ENCODE peak calls at places on chromosome 3, in eight cellular contexts. One of them, this sample, is unnamed.

GRCh38 chr3:170534232-170534631 is 51.6 kb downstream of the SLC7A14 start:
- DNase-seq in foreskin fibroblast: no peak
- DNase-seq in HFF-Myc: no peak
- DNase-seq in astrocyte of the spinal cord: no peak
- DNase-seq in ovary: no peak
- DNase-seq in endothelial cell: no peak
- DNase-seq in SK-N-SH: no peak
- DNase-seq in fibroblast of mammary gland: peak
- DNase-seq in this sample: no peak

GRCh38 chr3:197380786-197381185 is 82.4 kb upstream of the DLG1 start:
- DNase-seq in foreskin fibroblast: no peak
- DNase-seq in HFF-Myc: no peak
- DNase-seq in astrocyte of the spinal cord: peak
- DNase-seq in ovary: no peak
- DNase-seq in endothelial cell: no peak
- DNase-seq in SK-N-SH: peak
- DNase-seq in fibroblast of mammary gland: no peak
- DNase-seq in this sample: no peak

GRCh38 chr3:45024601-45025262 is 1.4 kb upstream of the CLEC3B start:
- DNase-seq in foreskin fibroblast: no peak
- DNase-seq in HFF-Myc: no peak
- DNase-seq in astrocyte of the spinal cord: peak
- DNase-seq in ovary: no peak
- DNase-seq in endothelial cell: no peak
- DNase-seq in SK-N-SH: no peak
- DNase-seq in fibroblast of mammary gland: no peak
- DNase-seq in this sample: no peak

GRCh38 chr3:112083239-112083638 is 3.0 kb upstream of the C3orf52 start:
- DNase-seq in foreskin fibroblast: no peak
- DNase-seq in HFF-Myc: no peak
- DNase-seq in astrocyte of the spinal cord: no peak
- DNase-seq in ovary: no peak
- DNase-seq in endothelial cell: no peak
- DNase-seq in SK-N-SH: no peak
- DNase-seq in fibroblast of mammary gland: no peak
- DNase-seq in this sample: no peak

GRCh38 chr3:188244395-188244861 is 90.5 kb downstream of the LPP start:
- DNase-seq in foreskin fibroblast: no peak
- DNase-seq in HFF-Myc: no peak
- DNase-seq in astrocyte of the spinal cord: peak
- DNase-seq in ovary: no peak
- DNase-seq in endothelial cell: no peak
- DNase-seq in SK-N-SH: no peak
- DNase-seq in fibroblast of mammary gland: peak
- DNase-seq in this sample: peak

GRCh38 chr3:59401924-59402323 is 352.1 kb upstream of the CFAP20DC start:
- DNase-seq in foreskin fibroblast: no peak
- DNase-seq in HFF-Myc: no peak
- DNase-seq in astrocyte of the spinal cord: no peak
- DNase-seq in ovary: no peak
- DNase-seq in endothelial cell: no peak
- DNase-seq in SK-N-SH: no peak
- DNase-seq in fibroblast of mammary gland: no peak
- DNase-seq in this sample: no peak

GRCh38 chr3:57179580-57180410 is 14.6 kb upstream of the IL17RD start:
- DNase-seq in foreskin fibroblast: no peak
- DNase-seq in HFF-Myc: no peak
- DNase-seq in astrocyte of the spinal cord: no peak
- DNase-seq in ovary: no peak
- DNase-seq in endothelial cell: no peak
- DNase-seq in SK-N-SH: peak
- DNase-seq in fibroblast of mammary gland: peak
- DNase-seq in this sample: peak

GRCh38 chr3:139533781-139534443 is 5.6 kb downstream of the RBP1 start:
- DNase-seq in foreskin fibroblast: no peak
- DNase-seq in HFF-Myc: no peak
- DNase-seq in astrocyte of the spinal cord: peak
- DNase-seq in ovary: peak
- DNase-seq in endothelial cell: no peak
- DNase-seq in SK-N-SH: peak
- DNase-seq in fibroblast of mammary gland: peak
- DNase-seq in this sample: no peak

GRCh38 chr3:66475386-66476020 is 25.3 kb downstream of the LRIG1 start:
- DNase-seq in foreskin fibroblast: no peak
- DNase-seq in HFF-Myc: no peak
- DNase-seq in astrocyte of the spinal cord: no peak
- DNase-seq in ovary: no peak
- DNase-seq in endothelial cell: no peak
- DNase-seq in SK-N-SH: no peak
- DNase-seq in fibroblast of mammary gland: no peak
- DNase-seq in this sample: no peak

GRCh38 chr3:156448300-156448699 is 106.6 kb downstream of the SSR3 start:
- DNase-seq in foreskin fibroblast: no peak
- DNase-seq in HFF-Myc: no peak
- DNase-seq in astrocyte of the spinal cord: peak
- DNase-seq in ovary: no peak
- DNase-seq in endothelial cell: peak
- DNase-seq in SK-N-SH: no peak
- DNase-seq in fibroblast of mammary gland: peak
- DNase-seq in this sample: no peak

GRCh38 chr3:61954097-61954528 is 392.7 kb downstream of the PTPRG start:
- DNase-seq in foreskin fibroblast: peak
- DNase-seq in HFF-Myc: no peak
- DNase-seq in astrocyte of the spinal cord: peak
- DNase-seq in ovary: no peak
- DNase-seq in endothelial cell: no peak
- DNase-seq in SK-N-SH: no peak
- DNase-seq in fibroblast of mammary gland: peak
- DNase-seq in this sample: peak

GRCh38 chr3:34065901-34066300 is 267.5 kb downstream of the PDCD6IP start:
- DNase-seq in foreskin fibroblast: no peak
- DNase-seq in HFF-Myc: no peak
- DNase-seq in astrocyte of the spinal cord: no peak
- DNase-seq in ovary: no peak
- DNase-seq in endothelial cell: no peak
- DNase-seq in SK-N-SH: no peak
- DNase-seq in fibroblast of mammary gland: no peak
- DNase-seq in this sample: no peak

GRCh38 chr3:9064853-9065252 is 101.6 kb upstream of the RAD18 start:
- DNase-seq in foreskin fibroblast: no peak
- DNase-seq in HFF-Myc: no peak
- DNase-seq in astrocyte of the spinal cord: no peak
- DNase-seq in ovary: no peak
- DNase-seq in endothelial cell: peak
- DNase-seq in SK-N-SH: no peak
- DNase-seq in fibroblast of mammary gland: peak
- DNase-seq in this sample: no peak

GRCh38 chr3:106068386-106068785 is 199.6 kb upstream of the CBLB start:
- DNase-seq in foreskin fibroblast: no peak
- DNase-seq in HFF-Myc: no peak
- DNase-seq in astrocyte of the spinal cord: peak
- DNase-seq in ovary: no peak
- DNase-seq in endothelial cell: no peak
- DNase-seq in SK-N-SH: no peak
- DNase-seq in fibroblast of mammary gland: no peak
- DNase-seq in this sample: no peak

GRCh38 chr3:186060222-186060621 is 48.7 kb downstream of the ETV5 start:
- DNase-seq in foreskin fibroblast: no peak
- DNase-seq in HFF-Myc: no peak
- DNase-seq in astrocyte of the spinal cord: no peak
- DNase-seq in ovary: no peak
- DNase-seq in endothelial cell: no peak
- DNase-seq in SK-N-SH: no peak
- DNase-seq in fibroblast of mammary gland: no peak
- DNase-seq in this sample: no peak

GRCh38 chr3:51955175-51955892 is at the start of gene GPR62:
- DNase-seq in foreskin fibroblast: no peak
- DNase-seq in HFF-Myc: no peak
- DNase-seq in astrocyte of the spinal cord: no peak
- DNase-seq in ovary: peak
- DNase-seq in endothelial cell: no peak
- DNase-seq in SK-N-SH: no peak
- DNase-seq in fibroblast of mammary gland: no peak
- DNase-seq in this sample: no peak

GRCh38 chr3:50454671-50455070 is 48.8 kb downstream of the CACNA2D2 start:
- DNase-seq in foreskin fibroblast: no peak
- DNase-seq in HFF-Myc: no peak
- DNase-seq in astrocyte of the spinal cord: no peak
- DNase-seq in ovary: no peak
- DNase-seq in endothelial cell: no peak
- DNase-seq in SK-N-SH: peak
- DNase-seq in fibroblast of mammary gland: no peak
- DNase-seq in this sample: no peak

GRCh38 chr3:38843898-38844297 is 27.9 kb upstream of the SCN10A start:
- DNase-seq in foreskin fibroblast: peak
- DNase-seq in HFF-Myc: peak
- DNase-seq in astrocyte of the spinal cord: peak
- DNase-seq in ovary: no peak
- DNase-seq in endothelial cell: peak
- DNase-seq in SK-N-SH: peak
- DNase-seq in fibroblast of mammary gland: peak
- DNase-seq in this sample: peak

GRCh38 chr3:188827593-188827992 is 344.2 kb upstream of the TPRG1 start:
- DNase-seq in foreskin fibroblast: no peak
- DNase-seq in HFF-Myc: no peak
- DNase-seq in astrocyte of the spinal cord: peak
- DNase-seq in ovary: no peak
- DNase-seq in endothelial cell: no peak
- DNase-seq in SK-N-SH: no peak
- DNase-seq in fibroblast of mammary gland: peak
- DNase-seq in this sample: no peak

GRCh38 chr3:86814918-86815655 is 175.9 kb downstream of the VGLL3 start:
- DNase-seq in foreskin fibroblast: no peak
- DNase-seq in HFF-Myc: no peak
- DNase-seq in astrocyte of the spinal cord: peak
- DNase-seq in ovary: no peak
- DNase-seq in endothelial cell: no peak
- DNase-seq in SK-N-SH: no peak
- DNase-seq in fibroblast of mammary gland: no peak
- DNase-seq in this sample: peak

GRCh38 chr3:141345951-141346817 is 22.1 kb upstream of the ZBTB38 start:
- DNase-seq in foreskin fibroblast: no peak
- DNase-seq in HFF-Myc: no peak
- DNase-seq in astrocyte of the spinal cord: no peak
- DNase-seq in ovary: no peak
- DNase-seq in endothelial cell: no peak
- DNase-seq in SK-N-SH: no peak
- DNase-seq in fibroblast of mammary gland: no peak
- DNase-seq in this sample: no peak

GRCh38 chr3:103075282-103075681 is 640.5 kb downstream of the ZPLD1 start:
- DNase-seq in foreskin fibroblast: no peak
- DNase-seq in HFF-Myc: no peak
- DNase-seq in astrocyte of the spinal cord: no peak
- DNase-seq in ovary: no peak
- DNase-seq in endothelial cell: no peak
- DNase-seq in SK-N-SH: no peak
- DNase-seq in fibroblast of mammary gland: no peak
- DNase-seq in this sample: no peak

GRCh38 chr3:186021673-186022362 is 84.0 kb upstream of the TRA2B start:
- DNase-seq in foreskin fibroblast: peak
- DNase-seq in HFF-Myc: peak
- DNase-seq in astrocyte of the spinal cord: peak
- DNase-seq in ovary: no peak
- DNase-seq in endothelial cell: no peak
- DNase-seq in SK-N-SH: peak
- DNase-seq in fibroblast of mammary gland: peak
- DNase-seq in this sample: peak

GRCh38 chr3:71601811-71602210 is 18.3 kb upstream of the FOXP1 start:
- DNase-seq in foreskin fibroblast: peak
- DNase-seq in HFF-Myc: peak
- DNase-seq in astrocyte of the spinal cord: peak
- DNase-seq in ovary: no peak
- DNase-seq in endothelial cell: no peak
- DNase-seq in SK-N-SH: no peak
- DNase-seq in fibroblast of mammary gland: peak
- DNase-seq in this sample: peak

GRCh38 chr3:195822131-195822696 is 10.5 kb upstream of the MUC4 start:
- DNase-seq in foreskin fibroblast: no peak
- DNase-seq in HFF-Myc: no peak
- DNase-seq in astrocyte of the spinal cord: no peak
- DNase-seq in ovary: no peak
- DNase-seq in endothelial cell: no peak
- DNase-seq in SK-N-SH: no peak
- DNase-seq in fibroblast of mammary gland: no peak
- DNase-seq in this sample: no peak

GRCh38 chr3:58414538-58415197 is 19.0 kb downstream of the PDHB start:
- DNase-seq in foreskin fibroblast: peak
- DNase-seq in HFF-Myc: peak
- DNase-seq in astrocyte of the spinal cord: peak
- DNase-seq in ovary: peak
- DNase-seq in endothelial cell: peak
- DNase-seq in SK-N-SH: peak
- DNase-seq in fibroblast of mammary gland: peak
- DNase-seq in this sample: peak

GRCh38 chr3:129347446-129347845 is 68.8 kb downstream of the HMCES start:
- DNase-seq in foreskin fibroblast: no peak
- DNase-seq in HFF-Myc: no peak
- DNase-seq in astrocyte of the spinal cord: no peak
- DNase-seq in ovary: no peak
- DNase-seq in endothelial cell: no peak
- DNase-seq in SK-N-SH: no peak
- DNase-seq in fibroblast of mammary gland: no peak
- DNase-seq in this sample: no peak
- TF ChIP-seq CTCF in foreskin fibroblast: no peak
- TF ChIP-seq CTCF in HFF-Myc: no peak
- TF ChIP-seq CTCF in astrocyte of the spinal cord: no peak
- TF ChIP-seq CTCF in ovary: no peak
- TF ChIP-seq CTCF in endothelial cell: no peak
- TF ChIP-seq CTCF in SK-N-SH: no peak
- TF ChIP-seq CTCF in fibroblast of mammary gland: no peak
- TF ChIP-seq CTCF in this sample: no peak

GRCh38 chr3:128609294-128609693 is 41.3 kb downstream of the RPN1 start:
- DNase-seq in foreskin fibroblast: no peak
- DNase-seq in HFF-Myc: no peak
- DNase-seq in astrocyte of the spinal cord: no peak
- DNase-seq in ovary: no peak
- DNase-seq in endothelial cell: no peak
- DNase-seq in SK-N-SH: no peak
- DNase-seq in fibroblast of mammary gland: no peak
- DNase-seq in this sample: no peak
- TF ChIP-seq CTCF in foreskin fibroblast: no peak
- TF ChIP-seq CTCF in HFF-Myc: no peak
- TF ChIP-seq CTCF in astrocyte of the spinal cord: peak
- TF ChIP-seq CTCF in ovary: no peak
- TF ChIP-seq CTCF in endothelial cell: no peak
- TF ChIP-seq CTCF in SK-N-SH: no peak
- TF ChIP-seq CTCF in fibroblast of mammary gland: no peak
- TF ChIP-seq CTCF in this sample: no peak

GRCh38 chr3:48408823-48409281 is 21.0 kb downstream of the PLXNB1 start:
- DNase-seq in foreskin fibroblast: no peak
- DNase-seq in HFF-Myc: no peak
- DNase-seq in astrocyte of the spinal cord: no peak
- DNase-seq in ovary: peak
- DNase-seq in endothelial cell: no peak
- DNase-seq in SK-N-SH: peak
- DNase-seq in fibroblast of mammary gland: no peak
- DNase-seq in this sample: no peak
- TF ChIP-seq CTCF in foreskin fibroblast: no peak
- TF ChIP-seq CTCF in HFF-Myc: no peak
- TF ChIP-seq CTCF in astrocyte of the spinal cord: no peak
- TF ChIP-seq CTCF in ovary: no peak
- TF ChIP-seq CTCF in endothelial cell: no peak
- TF ChIP-seq CTCF in SK-N-SH: no peak
- TF ChIP-seq CTCF in fibroblast of mammary gland: no peak
- TF ChIP-seq CTCF in this sample: peak

GRCh38 chr3:15974647-15975046 is 176.9 kb upstream of the ANKRD28 start:
- DNase-seq in foreskin fibroblast: no peak
- DNase-seq in HFF-Myc: no peak
- DNase-seq in astrocyte of the spinal cord: no peak
- DNase-seq in ovary: no peak
- DNase-seq in endothelial cell: peak
- DNase-seq in SK-N-SH: no peak
- DNase-seq in fibroblast of mammary gland: no peak
- DNase-seq in this sample: no peak
- TF ChIP-seq CTCF in foreskin fibroblast: no peak
- TF ChIP-seq CTCF in HFF-Myc: peak
- TF ChIP-seq CTCF in astrocyte of the spinal cord: peak
- TF ChIP-seq CTCF in ovary: no peak
- TF ChIP-seq CTCF in endothelial cell: peak
- TF ChIP-seq CTCF in SK-N-SH: peak
- TF ChIP-seq CTCF in fibroblast of mammary gland: peak
- TF ChIP-seq CTCF in this sample: peak